ENCODE peak calls at places on chromosomes 13 and 19, in six cellular contexts. M is psoas muscle, B is neural crest cell, A is BJ, U is progenitor cell of endocrine pancreas, R is A549. J is an unnamed sample.

GRCh38 chr19:2616741-2617392 is 85.6 kb downstream of the GNG7 start:
- DNase-seq in M (no peak), B (no peak), A (no peak), U (no peak), R (no peak), J (no peak)

GRCh38 chr13:98478134-98479129 is 98.5 kb downstream of the STK24 start:
- DNase-seq in M (no peak), B (no peak), A (no peak), U (no peak), R (no peak), J (no peak)

GRCh38 chr13:97515643-97516042 is 81.7 kb downstream of the RAP2A start:
- DNase-seq in M (no peak), B (no peak), A (no peak), U (no peak), R (no peak), J (no peak)

GRCh38 chr13:30107536-30108136 is 199.7 kb downstream of the KATNAL1 start:
- DNase-seq in M (no peak), B (no peak), A (no peak), U (no peak), R (peak; percentile 8), J (no peak)

GRCh38 chr13:49353908-49354307 is 90.0 kb downstream of the CAB39L start:
- DNase-seq in M (no peak), B (no peak), A (peak; percentile 32), U (no peak), R (no peak), J (no peak)

GRCh38 chr19:42089191-42089750 is 13.3 kb downstream of the ZNF574 start:
- DNase-seq in M (peak; percentile 26), B (no peak), A (no peak), U (no peak), R (no peak), J (no peak)

GRCh38 chr19:2680808-2681207 is 21.7 kb downstream of the GNG7 start:
- DNase-seq in M (no peak), B (no peak), A (no peak), U (no peak), R (no peak), J (no peak)

GRCh38 chr19:2278504-2279158 is 3.3 kb downstream of the PEAK3 start:
- DNase-seq in M (no peak), B (no peak), A (no peak), U (no peak), R (no peak), J (no peak)

GRCh38 chr13:40564342-40564997 is 102.0 kb downstream of the FOXO1 start:
- DNase-seq in M (no peak), B (no peak), A (no peak), U (no peak), R (no peak), J (no peak)

GRCh38 chr19:46634656-46635218 is 1.3 kb downstream of the GNG8 start:
- DNase-seq in M (no peak), B (no peak), A (no peak), U (no peak), R (no peak), J (no peak)

GRCh38 chr13:44755872-44756271 is 179.7 kb upstream of the TSC22D1 start:
- DNase-seq in M (no peak), B (no peak), A (no peak), U (no peak), R (no peak), J (no peak)

GRCh38 chr13:88068975-88069374 is 397.8 kb downstream of the SLITRK5 start:
- DNase-seq in M (no peak), B (no peak), A (no peak), U (no peak), R (peak; percentile 5), J (no peak)

GRCh38 chr19:2494447-2495129 is 18.7 kb downstream of the GADD45B start:
- DNase-seq in M (peak; percentile 88), B (no peak), A (no peak), U (peak; percentile 25), R (peak; percentile 62), J (peak; percentile 70)

GRCh38 chr19:45922281-45922680 is 7.7 kb upstream of the NANOS2 start:
- DNase-seq in M (peak; percentile 31), B (no peak), A (no peak), U (no peak), R (peak; percentile 66), J (no peak)

GRCh38 chr19:3723883-3724282 is 15.7 kb downstream of the TJP3 start:
- DNase-seq in M (no peak), B (no peak), A (no peak), U (no peak), R (no peak), J (no peak)

GRCh38 chr13:40211586-40211968 is 454.9 kb downstream of the FOXO1 start:
- DNase-seq in M (no peak), B (no peak), A (no peak), U (no peak), R (no peak), J (no peak)

GRCh38 chr19:14632286-14632685 is 42.4 kb downstream of the ADGRE3 start:
- DNase-seq in M (no peak), B (peak; percentile 4), A (no peak), U (no peak), R (peak; percentile 45), J (no peak)

GRCh38 chr19:2509096-2509495 is 33.2 kb downstream of the GADD45B start:
- DNase-seq in M (no peak), B (no peak), A (no peak), U (no peak), R (no peak), J (no peak)

GRCh38 chr19:38684078-38684861 is 36.8 kb downstream of the ACTN4 start:
- DNase-seq in M (peak; percentile 87), B (no peak), A (peak; percentile 74), U (no peak), R (peak; percentile 100), J (no peak)

GRCh38 chr13:40485611-40486517 is 180.6 kb downstream of the FOXO1 start:
- DNase-seq in M (no peak), B (no peak), A (no peak), U (no peak), R (no peak), J (no peak)

GRCh38 chr19:32104465-32105235 is 240.8 kb upstream of the ZNF507 start:
- DNase-seq in M (no peak), B (no peak), A (no peak), U (peak; percentile 18), R (peak; percentile 24), J (no peak)

GRCh38 chr19:872266-872951 is 12.9 kb downstream of the CFD start:
- DNase-seq in M (peak; percentile 84), B (peak; percentile 47), A (no peak), U (no peak), R (peak; percentile 93), J (peak; percentile 64)

GRCh38 chr19:39246951-39247669 is 1.5 kb downstream of the IFNL4 start:
- DNase-seq in M (no peak), B (peak; percentile 18), A (no peak), U (no peak), R (no peak), J (no peak)

GRCh38 chr13:57629821-57630235 is 1.7 kb upstream of the PCDH17 start:
- DNase-seq in M (peak; percentile 82), B (peak; percentile 92), A (no peak), U (peak; percentile 96), R (peak; percentile 29), J (peak; percentile 94)

GRCh38 chr19:55703790-55704215 is 28.8 kb downstream of the EPN1 start:
- DNase-seq in M (no peak), B (peak; percentile 32), A (no peak), U (no peak), R (peak; percentile 41), J (no peak)

GRCh38 chr19:45815501-45816216 is 551 bp upstream of the RSPH6A start:
- DNase-seq in M (no peak), B (peak; percentile 69), A (no peak), U (peak; percentile 53), R (no peak), J (no peak)

GRCh38 chr13:113926301-113926761 is 47.5 kb downstream of the C13orf46 start:
- DNase-seq in M (peak; percentile 66), B (no peak), A (peak; percentile 72), U (no peak), R (no peak), J (no peak)

GRCh38 chr13:101424381-101425155 is 8.3 kb upstream of the NALCN start:
- DNase-seq in M (no peak), B (no peak), A (no peak), U (no peak), R (no peak), J (no peak)

GRCh38 chr13:77896536-77896935 is 22.1 kb downstream of the EDNRB start:
- DNase-seq in M (no peak), B (no peak), A (no peak), U (no peak), R (no peak), J (no peak)

GRCh38 chr13:34748078-34748477 is 194.0 kb upstream of the NBEA start:
- DNase-seq in M (no peak), B (no peak), A (no peak), U (no peak), R (no peak), J (no peak)

GRCh38 chr19:39046037-39046821 is 13.9 kb upstream of the FBXO27 start:
- DNase-seq in M (no peak), B (no peak), A (no peak), U (no peak), R (peak; percentile 87), J (no peak)

GRCh38 chr13:27035892-27036235 is 135.7 kb downstream of the USP12 start:
- DNase-seq in M (no peak), B (no peak), A (no peak), U (no peak), R (peak; percentile 48), J (no peak)

GRCh38 chr13:26324867-26325266 is 70.9 kb downstream of the CDK8 start:
- DNase-seq in M (no peak), B (no peak), A (no peak), U (no peak), R (no peak), J (no peak)

GRCh38 chr19:44813331-44814131 is 4.6 kb downstream of the BCAM start:
- DNase-seq in M (no peak), B (no peak), A (no peak), U (no peak), R (no peak), J (no peak)
- TF ChIP-seq CTCF in M (no peak), B (no peak), A (peak; percentile 8), U (no peak), R (no peak), J (no peak)

DNA sequence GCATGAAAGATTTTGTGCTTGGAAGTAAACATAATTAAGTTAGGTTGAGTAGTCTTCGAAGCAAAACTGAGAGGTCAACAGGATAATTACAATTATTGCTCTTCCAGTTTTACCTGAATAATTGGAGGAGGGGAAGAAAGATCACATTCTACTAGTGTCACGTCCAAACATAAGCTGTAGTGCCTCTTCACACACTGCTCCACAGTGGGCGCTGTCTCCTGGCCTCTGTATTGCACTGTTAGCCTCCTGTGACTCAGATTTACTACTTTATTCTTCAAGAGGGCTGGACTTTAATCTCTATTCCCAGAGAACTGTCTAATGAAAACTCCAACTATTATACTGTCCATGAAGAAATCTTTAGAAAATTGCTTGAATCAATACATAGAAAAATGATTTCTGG is 62.9 kb downstream of the TRPC4 start:
- DNase-seq in M (no peak), B (no peak), A (no peak), U (no peak), R (no peak), J (no peak)
- TF ChIP-seq CTCF in M (no peak), B (no peak), A (no peak), U (no peak), R (no peak), J (no peak)

GRCh38 chr13:104534847-104535246 is 1468.6 kb upstream of the SLC10A2 start:
- DNase-seq in M (no peak), B (no peak), A (no peak), U (no peak), R (peak; percentile 21), J (no peak)
- TF ChIP-seq CTCF in M (no peak), B (peak; percentile 31), A (no peak), U (no peak), R (no peak), J (no peak)

GRCh38 chr19:28980236-28980868 is 232.6 kb downstream of the UQCRFS1 start:
- DNase-seq in M (no peak), B (no peak), A (no peak), U (no peak), R (peak; percentile 20), J (no peak)
- TF ChIP-seq CTCF in M (no peak), B (peak; percentile 13), A (peak; percentile 89), U (peak; percentile 41), R (no peak), J (no peak)

J was measured in mesothelial cell of epicardium.